ENCODE peak calls at places on chromosome 16, in four cellular contexts. D is fibroblast of lung, Q is iris pigment epithelial cell, I is left cardiac atrium. E is an unnamed sample.

GRCh38 chr16:50267651-50268050 is 1.3 kb downstream of the ADCY7 start:
- DNase-seq in D (no peak), Q (no peak), I (peak; percentile 18), E (no peak)

GRCh38 chr16:57762365-57763289 is 27.1 kb downstream of the KATNB1 start:
- DNase-seq in D (no peak), Q (no peak), I (no peak), E (no peak)

GRCh38 chr16:82263456-82264159 is 93.6 kb upstream of the MPHOSPH6 start:
- DNase-seq in D (peak; percentile 33), Q (peak; percentile 41), I (peak; percentile 46), E (peak; percentile 10)

GRCh38 chr16:31188450-31189411 is 8.8 kb downstream of the FUS start:
- DNase-seq in D (no peak), Q (no peak), I (no peak), E (no peak)

GRCh38 chr16:29170393-29171239 is 185.8 kb downstream of the LAT start:
- DNase-seq in D (no peak), Q (no peak), I (no peak), E (no peak)

GRCh38 chr16:76535-77272 is 1.3 kb upstream of the MPG start:
- DNase-seq in D (peak; percentile 86), Q (peak; percentile 77), I (peak; percentile 88), E (peak; percentile 75)

GRCh38 chr16:31099860-31100638 is 5.5 kb upstream of the VKORC1 start:
- DNase-seq in D (peak; percentile 58), Q (peak; percentile 84), I (no peak), E (no peak)

GRCh38 chr16:27698746-27699145 is 148.8 kb downstream of the KATNIP start:
- DNase-seq in D (no peak), Q (no peak), I (no peak), E (no peak)

GRCh38 chr16:12879812-12880211 is 21.6 kb upstream of the SHISA9 start:
- DNase-seq in D (no peak), Q (no peak), I (no peak), E (no peak)

GRCh38 chr16:50680907-50681885 is at the start of gene SNX20:
- DNase-seq in D (no peak), Q (no peak), I (no peak), E (no peak)

GRCh38 chr16:66740010-66740409 is 11.4 kb downstream of the DYNC1LI2 start:
- DNase-seq in D (no peak), Q (peak; percentile 43), I (no peak), E (no peak)

GRCh38 chr16:31386157-31386984 is 6.8 kb upstream of the ITGAD start:
- DNase-seq in D (peak; percentile 71), Q (peak; percentile 55), I (no peak), E (no peak)

GRCh38 chr16:61323456-61323855 is 712.8 kb downstream of the CDH8 start:
- DNase-seq in D (peak; percentile 0), Q (no peak), I (no peak), E (no peak)

GRCh38 chr16:81311762-81312161 is 3.0 kb upstream of the GAN start:
- DNase-seq in D (no peak), Q (no peak), I (no peak), E (no peak)

GRCh38 chr16:20866161-20866772 is 33.9 kb downstream of the DCUN1D3 start:
- DNase-seq in D (peak; percentile 91), Q (peak; percentile 90), I (peak; percentile 48), E (peak; percentile 49)

GRCh38 chr16:72021043-72021442 is 12.5 kb downstream of the DHODH start:
- DNase-seq in D (no peak), Q (no peak), I (no peak), E (no peak)

GRCh38 chr16:79001156-79001997 is 599.2 kb downstream of the MAF start:
- DNase-seq in D (no peak), Q (no peak), I (no peak), E (no peak)

GRCh38 chr16:84613408-84614071 is 4.3 kb downstream of the COTL1 start:
- DNase-seq in D (no peak), Q (no peak), I (no peak), E (no peak)

GRCh38 chr16:16096161-16096857 is 127.0 kb downstream of the ABCC6 start:
- DNase-seq in D (peak; percentile 89), Q (peak; percentile 83), I (peak; percentile 34), E (peak; percentile 51)

GRCh38 chr16:48165961-48166578 is 10.3 kb upstream of the ABCC12 start:
- DNase-seq in D (no peak), Q (peak; percentile 26), I (no peak), E (peak; percentile 20)

GRCh38 chr16:5516115-5516514 is 418.5 kb upstream of the EEF2KMT start:
- DNase-seq in D (no peak), Q (no peak), I (no peak), E (no peak)

GRCh38 chr16:11319529-11320146 is 25.6 kb upstream of the RMI2 start:
- DNase-seq in D (no peak), Q (no peak), I (no peak), E (no peak)

GRCh38 chr16:85401370-85401916 is 211.7 kb upstream of the GSE1 start:
- DNase-seq in D (no peak), Q (no peak), I (peak; percentile 17), E (no peak)

GRCh38 chr16:85419503-85420408 is 193.4 kb upstream of the GSE1 start:
- DNase-seq in D (no peak), Q (no peak), I (peak; percentile 12), E (no peak)

GRCh38 chr16:3389663-3390338 is 11.0 kb downstream of the ZSCAN32 start:
- DNase-seq in D (no peak), Q (no peak), I (no peak), E (no peak)

GRCh38 chr16:19113577-19114358 is at the start of gene ITPRIPL2:
- DNase-seq in D (peak; percentile 91), Q (peak; percentile 80), I (peak; percentile 94), E (peak; percentile 79)

GRCh38 chr16:81238296-81239011 is at the start of gene BCO1:
- DNase-seq in D (peak; percentile 78), Q (peak; percentile 76), I (no peak), E (peak; percentile 28)

GRCh38 chr16:89701425-89702406 is at the start of gene SPATA2L:
- DNase-seq in D (peak; percentile 72), Q (peak; percentile 84), I (peak; percentile 89), E (peak; percentile 23)

GRCh38 chr16:72850863-72851262 is 197.1 kb downstream of the ZFHX3 start:
- DNase-seq in D (peak; percentile 35), Q (peak; percentile 49), I (no peak), E (no peak)

GRCh38 chr16:7990864-7991263 is 599.4 kb downstream of the TMEM114 start:
- DNase-seq in D (no peak), Q (no peak), I (no peak), E (no peak)

GRCh38 chr16:71610936-71611871 is 14.8 kb upstream of the MARVELD3 start:
- DNase-seq in D (peak; percentile 39), Q (peak; percentile 57), I (peak; percentile 72), E (peak; percentile 13)

GRCh38 chr16:53991181-53992056 is 287.5 kb downstream of the FTO start:
- DNase-seq in D (peak; percentile 84), Q (peak; percentile 88), I (no peak), E (peak; percentile 43)

GRCh38 chr16:4667203-4667983 is 26.0 kb upstream of the NUDT16L1 start:
- DNase-seq in D (no peak), Q (no peak), I (no peak), E (no peak)

GRCh38 chr16:84839054-84839453 is 19.3 kb downstream of the CRISPLD2 start:
- DNase-seq in D (peak; percentile 80), Q (peak; percentile 86), I (no peak), E (peak; percentile 56)